ENCODE peak calls at places on chromosomes 7 and 10, in six cellular contexts. P is A549, W is endothelial cell of umbilical vein, X is tibial nerve, O is transverse colon, Z is ovary. N is an unnamed sample.

GRCh38 chr7:129949292-129950133 is 3.2 kb downstream of the UBE2H start:
- DNase-seq in Z (peak; percentile 43), W (peak; percentile 82), O (peak; percentile 32), X (peak; percentile 16), P (no peak), N (no peak)

GRCh38 chr10:74924251-74924954 is 98.0 kb downstream of the KAT6B start:
- DNase-seq in O (no peak), Z (no peak), W (peak; percentile 91), P (peak; percentile 28), X (no peak), N (no peak)

GRCh38 chr7:54864718-54865117 is 105.7 kb upstream of the SEC61G start:
- DNase-seq in O (no peak), Z (no peak), P (no peak), W (no peak), X (no peak), N (no peak)

GRCh38 chr10:122863796-122864592 is 15.4 kb downstream of the FAM24B start:
- DNase-seq in X (no peak), Z (no peak), W (no peak), O (no peak), P (no peak), N (no peak)

GRCh38 chr7:130902755-130903357 is 168.8 kb upstream of the KLF14 start:
- DNase-seq in W (no peak), X (no peak), O (no peak), P (no peak), Z (no peak), N (no peak)

GRCh38 chr7:159144756-159145543 is at the start of gene VIPR2:
- DNase-seq in X (no peak), P (no peak), Z (peak; percentile 80), W (no peak), O (peak; percentile 13), N (peak; percentile 86)

GRCh38 chr7:148540041-148540738 is 50.4 kb upstream of the C7orf33 start:
- DNase-seq in O (no peak), Z (peak; percentile 51), X (peak; percentile 18), P (peak; percentile 47), W (no peak), N (no peak)

GRCh38 chr10:3935141-3935540 is 150.1 kb upstream of the KLF6 start:
- DNase-seq in X (peak; percentile 35), O (no peak), P (no peak), W (peak; percentile 26), Z (peak; percentile 67), N (no peak)

GRCh38 chr10:110431659-110432058 is 66.0 kb upstream of the DUSP5 start:
- DNase-seq in Z (no peak), W (no peak), X (no peak), P (no peak), O (no peak), N (no peak)

GRCh38 chr10:130218181-130218641 is 82.0 kb downstream of the GLRX3 start:
- DNase-seq in P (no peak), W (no peak), X (no peak), O (no peak), Z (no peak), N (no peak)

GRCh38 chr7:34191041-34191440 is 285.7 kb downstream of the BMPER start:
- DNase-seq in W (no peak), P (no peak), X (no peak), O (no peak), Z (no peak), N (no peak)

GRCh38 chr10:52376665-52377354 is 62.7 kb downstream of the DKK1 start:
- DNase-seq in P (no peak), Z (no peak), W (no peak), O (no peak), X (no peak), N (no peak)

GRCh38 chr10:11145498-11145855 is 127.8 kb downstream of the CELF2 start:
- DNase-seq in X (no peak), P (no peak), O (peak; percentile 63), Z (no peak), W (peak; percentile 44), N (no peak)

DNA sequence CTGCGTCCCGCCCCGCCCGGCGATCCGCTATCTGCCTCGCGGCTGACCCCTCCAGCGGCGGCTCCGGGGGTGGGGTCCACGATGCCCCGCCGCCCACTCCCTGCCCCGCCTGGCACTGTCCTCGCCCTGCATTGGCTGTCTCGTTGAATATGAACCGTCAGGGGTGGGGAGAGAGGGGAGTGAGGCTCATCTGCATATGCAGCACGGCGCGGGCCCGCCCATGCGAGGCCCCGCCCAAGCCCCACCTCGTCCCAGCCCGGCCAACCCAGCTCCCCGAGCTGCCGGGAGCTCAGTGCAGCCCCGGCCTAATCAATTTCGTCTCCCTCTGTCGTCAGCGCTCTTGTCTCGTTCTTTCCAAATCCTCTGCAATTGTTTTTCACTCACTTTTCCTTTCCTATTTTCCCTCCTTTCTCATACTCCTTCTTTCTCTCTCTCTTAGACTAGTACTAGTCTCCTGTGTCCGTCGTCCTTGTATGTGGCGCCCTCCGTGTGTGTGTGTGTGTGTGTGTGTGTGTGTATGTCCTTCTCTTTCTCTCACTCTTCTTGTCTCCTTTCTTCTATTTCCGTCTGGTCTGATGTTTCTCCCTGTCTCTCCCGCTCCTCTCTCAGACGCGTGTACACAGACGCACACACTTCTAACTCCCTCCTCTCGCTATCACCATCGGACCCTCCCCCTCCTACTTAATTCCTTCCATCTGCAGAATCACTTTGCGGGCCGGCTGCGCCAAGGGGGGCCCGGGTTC is 455 bp upstream of the ZCCHC24 start:
- DNase-seq in W (peak; percentile 98), O (peak; percentile 96), Z (peak; percentile 98), X (peak; percentile 97), P (peak; percentile 95), N (peak; percentile 100)
- TF ChIP-seq POLR2A in W (peak; percentile 35), O (peak; percentile 50), Z (peak; percentile 59), X (no peak), P (no peak), N (peak; percentile 63)

GRCh38 chr10:77080361-77081027 is 557.1 kb downstream of the KCNMA1 start:
- DNase-seq in X (no peak), O (no peak), P (no peak), W (no peak), Z (no peak), N (peak; percentile 19)
- H3K4me3 ChIP-seq in X (no peak overlapping the region), O (no peak overlapping the region), P (no peak overlapping the region), W (no peak overlapping the region), Z (no peak overlapping the region), N (no peak overlapping the region)

GRCh38 chr10:104297697-104298660 is 29.0 kb downstream of the GSTO2 start:
- DNase-seq in O (no peak), W (no peak), X (no peak), P (no peak), Z (no peak), N (no peak)

GRCh38 chr10:104299031-104299904 is 30.3 kb downstream of the GSTO2 start:
- DNase-seq in P (no peak), Z (peak; percentile 68), O (no peak), X (no peak), W (peak; percentile 56), N (no peak)

GRCh38 chr10:104300002-104300735 is 31.2 kb downstream of the GSTO2 start:
- DNase-seq in P (peak; percentile 24), W (peak; percentile 96), O (no peak), X (no peak), Z (peak; percentile 90), N (no peak)

GRCh38 chr10:104301907-104302690 is 33.1 kb downstream of the GSTO2 start:
- DNase-seq in P (no peak), X (no peak), Z (no peak), O (no peak), W (no peak), N (no peak)

DNA sequence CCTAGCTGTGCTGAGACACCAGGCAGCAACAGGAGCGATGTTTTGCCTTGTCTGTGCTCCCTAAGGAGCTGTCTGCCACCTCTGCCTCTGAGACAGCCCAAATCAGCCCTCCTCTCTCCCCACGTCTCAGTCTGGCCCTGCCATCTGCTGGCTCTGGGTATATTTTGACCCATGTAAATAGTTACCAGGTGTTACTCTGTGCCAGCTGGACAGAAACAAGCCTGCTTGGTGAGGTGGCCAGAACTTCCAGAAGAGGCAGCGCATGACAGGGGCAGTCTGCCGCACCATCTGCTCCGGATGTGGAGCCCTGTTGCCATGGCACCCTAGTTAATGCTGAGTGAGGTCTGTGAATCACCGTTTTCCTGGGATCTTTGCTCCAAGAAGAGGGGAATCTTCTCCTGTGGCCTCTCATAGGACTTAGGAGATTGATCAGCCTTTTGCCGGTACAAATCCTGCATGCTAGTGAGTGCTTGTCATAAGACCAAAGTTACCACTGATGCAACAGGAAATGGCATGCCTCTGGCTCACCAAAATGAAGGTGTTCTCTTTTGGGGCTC is 31.8 kb downstream of the GSTO2 start:
- DNase-seq in P (peak; percentile 59), O (peak; percentile 65), Z (peak; percentile 72), X (no peak), W (peak; percentile 85), N (no peak)
- H3K27ac ChIP-seq in P (peak overlapping the region; percentile 45), O (peak overlapping the region; percentile 57), Z (peak overlapping the region; percentile 95), X (peak overlapping the region; percentile 78), W (peak overlapping the region; percentile 89), N (peak overlapping the region; percentile 87)

DNA sequence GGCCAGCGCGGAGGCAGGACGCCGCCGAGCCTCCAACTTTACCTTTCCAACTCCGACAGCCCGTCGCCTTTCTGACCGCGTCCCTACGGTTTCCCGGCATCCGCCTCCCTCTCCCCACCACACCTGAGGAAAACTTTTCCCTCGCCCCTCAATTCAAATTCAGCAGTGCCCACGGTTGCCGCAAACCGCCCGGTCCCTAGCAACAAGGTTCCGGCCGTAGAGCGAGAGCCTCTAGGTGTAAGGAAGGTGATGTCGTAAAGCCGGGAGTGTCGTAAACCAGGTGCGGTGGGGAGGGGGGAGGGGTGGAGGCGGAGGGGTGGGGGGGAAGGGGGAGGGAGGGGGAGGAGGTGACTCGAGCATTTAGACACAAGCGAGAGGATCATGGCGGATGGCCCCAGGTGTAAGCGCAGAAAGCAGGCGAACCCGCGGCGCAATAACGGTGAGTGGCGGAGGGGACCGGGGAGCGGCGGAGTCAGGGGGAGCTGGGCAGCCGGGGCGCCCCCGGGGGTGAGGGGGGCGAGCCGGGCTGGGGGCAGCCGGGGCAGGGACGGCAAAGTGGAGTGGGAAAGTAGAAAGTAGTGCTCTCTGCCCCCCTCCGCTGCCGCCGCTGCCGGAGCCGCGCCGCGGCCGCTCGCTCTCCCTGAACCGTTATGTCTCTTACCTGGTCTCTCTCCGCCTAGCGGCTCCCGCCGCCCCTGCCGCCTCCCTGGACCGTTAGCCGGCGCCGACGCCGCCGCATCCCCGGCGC is at the start of gene ZEB1:
- DNase-seq in W (peak; percentile 79), X (peak; percentile 91), P (peak; percentile 96), Z (peak; percentile 93), O (peak; percentile 90), N (peak; percentile 93)
- TF ChIP-seq POLR2A in W (no peak), X (no peak), P (peak; percentile 66), Z (peak; percentile 40), O (peak; percentile 30), N (peak; percentile 49)

DNA sequence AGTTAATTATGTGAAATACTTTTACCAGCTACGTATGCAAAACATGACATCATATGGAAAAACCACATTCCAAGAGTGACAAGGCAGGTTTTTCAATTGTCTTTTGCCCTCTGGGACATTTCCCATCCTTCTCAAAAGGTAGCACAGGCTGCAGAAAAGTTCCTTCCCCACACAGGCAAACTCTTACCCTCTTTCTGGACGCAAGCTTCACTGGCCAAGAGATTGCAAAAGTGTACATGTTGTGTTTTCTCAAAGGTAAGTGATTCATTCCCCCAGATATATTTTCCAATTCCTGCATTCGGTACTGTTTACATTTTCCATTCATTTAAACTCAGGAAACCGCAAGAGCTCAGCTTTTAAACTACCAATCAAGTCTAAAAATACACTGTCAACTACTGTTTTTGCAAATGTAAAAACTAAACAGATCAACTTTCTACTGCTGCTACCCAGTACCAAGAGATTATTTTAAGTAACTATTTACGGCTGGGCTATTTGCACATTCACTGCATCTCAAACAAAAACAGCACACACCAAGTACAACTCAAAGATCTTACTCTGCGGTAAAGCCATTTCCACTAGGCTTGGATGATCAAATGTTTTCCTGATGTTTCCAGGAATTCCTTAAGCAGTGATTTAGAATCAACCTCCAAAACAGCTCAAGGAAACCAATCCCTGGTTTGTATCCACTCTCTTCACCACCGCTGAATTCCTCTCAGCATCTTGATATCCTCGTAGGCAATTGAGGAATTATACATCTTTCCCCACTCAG is 233.6 kb upstream of the CCDC6 start:
- DNase-seq in O (no peak), W (peak; percentile 65), P (peak; percentile 23), Z (no peak), X (no peak), N (no peak)
- H3K4me3 ChIP-seq in O (no peak overlapping the region), W (no peak overlapping the region), P (peak overlapping the region; percentile 19), Z (peak overlapping the region; percentile 35), X (no peak overlapping the region), N (no peak overlapping the region)

N was measured in esophagus muscularis mucosa.